ENCODE peak calls at places on chromosomes 4 and X, in six cellular contexts. J is T47D; U is CD8-positive, alpha-beta T cell; E is iris pigment epithelial cell; T is heart right ventricle; R is H54. K is an unnamed sample.

GRCh38 chrX:129606918-129607317 is 47.8 kb downstream of the APLN start:
- DNase-seq in R (no peak), J (peak), U (peak), T (peak), E (peak), K (peak)

GRCh38 chr4:27974339-27974738 is 1113.7 kb downstream of the STIM2 start:
- DNase-seq in E (no peak), U (no peak), R (no peak), T (no peak), J (no peak), K (no peak)

GRCh38 chr4:173243321-173243720 is 74.7 kb downstream of the GALNT7 start:
- DNase-seq in J (no peak), U (no peak), R (no peak), E (peak), T (no peak), K (no peak)

GRCh38 chr4:40687676-40688389 is 58.2 kb upstream of the RBM47 start:
- DNase-seq in U (no peak), J (no peak), R (no peak), E (peak), T (no peak), K (no peak)

GRCh38 chr4:16120720-16121119 is 36.9 kb upstream of the PROM1 start:
- DNase-seq in R (peak), J (no peak), E (no peak), U (no peak), T (no peak), K (no peak)

GRCh38 chr4:179097741-179098140 is 1655.5 kb upstream of the AGA start:
- DNase-seq in T (no peak), J (peak), R (no peak), E (peak), U (no peak), K (no peak)

GRCh38 chr4:138348055-138348454 is 105.9 kb upstream of the SLC7A11 start:
- DNase-seq in J (no peak), E (peak), U (no peak), T (no peak), R (no peak), K (no peak)

GRCh38 chr4:25884040-25884788 is 21.4 kb upstream of the SEL1L3 start:
- DNase-seq in J (no peak), T (no peak), E (peak), U (no peak), R (no peak), K (no peak)

GRCh38 chr4:42080284-42080683 is 72.2 kb downstream of the BEND4 start:
- DNase-seq in T (no peak), R (no peak), U (no peak), J (no peak), E (no peak), K (no peak)

K was measured in effector memory CD4-positive, alpha-beta T cell.